ENCODE peak calls at places on chromosomes 6 and 20, in ten cellular contexts. H is NCI-H2171 treated with DMSO at 0.1 percent for 48 hours, Y is cardiac fibroblast, O is AG10803, S is globus pallidus, X is cardiac septum, N is activated B cell treated with CpG ODN at 0.5 μM for 24 hours, W is iris pigment epithelial cell, M is fibroblast of the conjunctiva, G is NCI-H1436. L is an unnamed sample.

GRCh38 chr6:129709909-129710721 is at the start of gene ARHGAP18:
- DNase-seq in H (no peak), Y (peak; percentile 92), O (peak; percentile 91), S (peak; percentile 72), X (peak; percentile 96), N (peak; percentile 70), W (peak; percentile 97), M (peak; percentile 88), G (no peak), L (peak; percentile 96)

GRCh38 chr6:158170656-158171081 is 2.5 kb downstream of the GTF2H5 start:
- DNase-seq in H (no peak), Y (peak; percentile 92), O (peak; percentile 98), S (peak; percentile 37), X (no peak), N (no peak), W (peak; percentile 85), M (peak; percentile 76), G (no peak), L (peak; percentile 57)

GRCh38 chr6:132166670-132167069 is 215.5 kb upstream of the CCN2 start:
- DNase-seq in H (no peak), Y (no peak), O (no peak), S (no peak), X (no peak), N (no peak), W (no peak), M (no peak), G (no peak), L (no peak)

GRCh38 chr6:135812085-135812526 is 39.4 kb upstream of the PDE7B start:
- DNase-seq in H (no peak), Y (peak; percentile 46), O (peak; percentile 31), S (no peak), X (no peak), N (no peak), W (peak; percentile 34), M (peak; percentile 30), G (no peak), L (peak; percentile 81)

GRCh38 chr20:4602297-4602631 is 119.4 kb upstream of the PRND start:
- DNase-seq in H (no peak), Y (no peak), O (peak; percentile 62), S (no peak), X (no peak), N (no peak), W (no peak), M (no peak), G (no peak), L (peak; percentile 39)

GRCh38 chr6:47147175-47147727 is 105.1 kb upstream of the ADGRF1 start:
- DNase-seq in H (no peak), Y (no peak), O (no peak), S (no peak), X (no peak), N (no peak), W (no peak), M (no peak), G (no peak), L (no peak)

GRCh38 chr6:41692735-41693134 is 42.7 kb downstream of the TFEB start:
- DNase-seq in H (no peak), Y (no peak), O (no peak), S (peak; percentile 11), X (no peak), N (no peak), W (no peak), M (no peak), G (no peak), L (no peak)

GRCh38 chr6:14827366-14827765 is 418.5 kb upstream of the JARID2 start:
- DNase-seq in H (no peak), Y (no peak), O (no peak), S (no peak), X (no peak), N (no peak), W (no peak), M (no peak), G (no peak), L (no peak)

GRCh38 chr20:59560588-59561227 is 43.6 kb upstream of the PHACTR3 start:
- DNase-seq in H (peak; percentile 41), Y (peak; percentile 21), O (peak; percentile 52), S (no peak), X (no peak), N (no peak), W (peak; percentile 32), M (no peak), G (no peak), L (peak; percentile 4)